ENCODE peak calls at places on chromosomes 13 and 19, in five cellular contexts. L is fibroblast of mammary gland; D is CD4-positive, alpha-beta T cell; S is progenitor cell of endocrine pancreas; K is astrocyte of the cerebellum. R is an unnamed sample.

GRCh38 chr19:18768997-18769891 is 21.9 kb downstream of the COMP start:
- DNase-seq in D (no peak), S (no peak), K (no peak), L (no peak), R (no peak)

GRCh38 chr19:48837081-48837524 is 812 bp upstream of the HSD17B14 start:
- DNase-seq in D (peak; percentile 55), K (no peak), S (peak; percentile 74), L (peak; percentile 83), R (peak; percentile 88)

GRCh38 chr19:45705115-45705514 is 12.6 kb downstream of the QPCTL start:
- DNase-seq in D (no peak), S (no peak), K (no peak), L (no peak), R (no peak)

GRCh38 chr13:67259208-67259607 is 29.1 kb upstream of the PCDH9 start:
- DNase-seq in K (no peak), S (no peak), L (no peak), D (no peak), R (no peak)

GRCh38 chr19:51002542-51003311 is 1.3 kb upstream of the KLK8 start:
- DNase-seq in L (peak; percentile 47), K (no peak), D (no peak), S (no peak), R (no peak)

GRCh38 chr13:39417643-39418042 is 185.3 kb downstream of the LHFPL6 start:
- DNase-seq in S (no peak), D (no peak), K (peak; percentile 16), L (peak; percentile 69), R (no peak)

GRCh38 chr13:33323766-33324525 is 38.4 kb upstream of the STARD13 start:
- DNase-seq in K (no peak), D (no peak), L (peak; percentile 45), S (no peak), R (no peak)

GRCh38 chr19:14871619-14872230 is 14.2 kb downstream of the OR7A17 start:
- DNase-seq in L (peak; percentile 11), D (no peak), S (no peak), K (no peak), R (no peak)

GRCh38 chr13:31910633-31911032 is 120.9 kb upstream of the FRY start:
- DNase-seq in D (no peak), K (no peak), L (no peak), S (no peak), R (no peak)

GRCh38 chr13:41145136-41145908 is 12.7 kb upstream of the KBTBD6 start:
- DNase-seq in D (no peak), K (no peak), L (peak; percentile 18), S (no peak), R (no peak)

GRCh38 chr19:45037393-45038169 is 1.3 kb upstream of the CLASRP start:
- DNase-seq in L (no peak), S (no peak), K (no peak), D (no peak), R (no peak)

GRCh38 chr13:77838271-77838670 is 80.4 kb downstream of the EDNRB start:
- DNase-seq in K (no peak), S (no peak), L (no peak), D (no peak), R (no peak)

GRCh38 chr19:38308006-38308766 is 4.1 kb downstream of the C19orf33 start:
- DNase-seq in S (no peak), D (no peak), K (no peak), L (no peak), R (no peak)

DNA sequence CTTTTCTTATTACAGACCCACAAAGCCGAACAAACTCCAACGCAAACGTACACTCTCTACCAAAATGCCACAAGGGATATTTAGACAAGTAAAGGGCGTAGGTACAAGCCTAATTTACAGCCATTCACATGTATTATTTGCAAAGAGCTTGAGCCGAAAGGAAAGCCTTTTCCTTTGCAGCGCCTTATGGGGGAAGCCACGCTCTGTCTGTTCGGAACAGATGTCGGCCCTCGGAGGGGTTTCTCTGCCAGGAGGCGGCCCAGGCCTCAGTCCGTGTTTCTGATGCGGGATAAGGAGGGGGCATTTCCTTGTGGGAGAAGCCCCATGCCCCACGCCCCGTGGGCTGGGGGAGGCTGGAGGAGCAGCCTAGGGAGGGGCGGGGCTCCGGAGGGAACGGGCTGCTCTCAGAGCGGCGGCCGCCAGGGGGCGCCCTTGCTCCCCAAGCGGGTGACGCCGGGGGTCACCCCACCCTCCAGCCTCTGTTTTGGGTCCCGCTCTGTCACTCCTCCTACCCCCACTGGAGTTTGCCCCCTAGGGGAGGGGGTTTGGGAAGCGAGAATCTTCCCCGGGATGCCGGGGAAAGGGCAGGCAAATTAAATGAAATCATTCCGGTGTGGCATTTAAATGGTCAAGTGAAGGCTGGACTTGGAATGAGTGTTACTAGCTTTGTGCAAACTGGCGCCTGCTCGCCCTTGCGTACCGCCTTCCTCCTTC is 2.9 kb downstream of the HTR2A start:
- DNase-seq in K (peak; percentile 50), L (peak; percentile 55), D (peak; percentile 52), S (peak; percentile 66), R (peak; percentile 86)
- TF ChIP-seq CTCF in K (peak; percentile 85), L (peak; percentile 69), D (peak; percentile 86), S (peak; percentile 100), R (peak; percentile 92)

GRCh38 chr13:52711277-52711676 is 28.3 kb downstream of the CNMD start:
- DNase-seq in L (no peak), K (no peak), D (no peak), S (no peak), R (no peak)

GRCh38 chr13:52701728-52702480 is 37.7 kb downstream of the CNMD start:
- DNase-seq in L (no peak), S (no peak), K (no peak), D (no peak), R (no peak)

GRCh38 chr13:52706074-52706473 is 33.5 kb downstream of the CNMD start:
- DNase-seq in L (no peak), D (no peak), S (no peak), K (no peak), R (no peak)

GRCh38 chr13:52703482-52703881 is 36.1 kb downstream of the CNMD start:
- DNase-seq in L (no peak), S (no peak), K (no peak), D (no peak), R (no peak)

DNA sequence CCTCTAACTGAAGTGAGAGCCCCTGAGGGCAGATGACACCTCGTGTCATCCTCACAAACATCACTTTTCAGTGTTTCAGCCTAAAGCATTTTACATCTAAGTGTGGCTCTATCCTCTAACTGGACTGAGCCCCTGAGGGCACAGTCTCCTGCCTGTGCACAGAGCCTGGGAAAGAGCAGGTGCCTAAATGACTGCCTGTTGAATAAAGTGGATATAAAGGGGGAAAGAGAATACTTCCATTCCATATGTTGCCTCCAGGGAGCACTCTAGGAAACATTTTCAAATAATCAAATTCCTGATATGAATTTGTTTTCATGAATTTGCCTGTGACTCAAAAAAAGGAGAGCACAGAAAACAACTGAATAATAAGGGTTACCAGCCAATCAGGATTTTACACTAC is 32.2 kb downstream of the CNMD start:
- DNase-seq in L (no peak), S (no peak), K (no peak), D (no peak), R (no peak)
- TF ChIP-seq CTCF in L (peak; percentile 10), S (no peak), K (no peak), D (no peak), R (no peak)

GRCh38 chr19:29014857-29015436 is 198.0 kb downstream of the UQCRFS1 start:
- DNase-seq in D (no peak), K (no peak), L (no peak), S (no peak), R (no peak)
- TF ChIP-seq CTCF in D (no peak), K (no peak), L (no peak), S (no peak), R (no peak)

DNA sequence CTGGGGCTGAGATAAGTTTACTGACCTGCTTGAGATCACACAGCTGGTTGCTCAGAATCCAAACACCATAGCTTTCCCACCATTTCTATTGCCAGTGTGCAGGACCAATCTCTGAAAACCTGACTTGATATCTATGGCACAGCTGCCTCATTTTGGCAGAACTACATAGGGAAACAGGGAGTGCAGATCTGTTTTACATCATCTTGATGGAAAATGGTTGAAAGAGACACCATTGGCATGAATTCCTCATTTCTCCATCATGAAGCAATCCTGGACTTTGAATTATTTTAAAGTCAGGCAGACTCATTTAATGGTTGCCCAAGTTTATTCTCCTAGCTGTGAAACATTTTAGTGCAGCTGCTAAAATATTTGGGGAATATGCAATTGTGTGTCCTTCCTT is 1628.2 kb upstream of the SLC10A2 start:
- DNase-seq in L (no peak), K (no peak), D (no peak), S (no peak), R (no peak)
- TF ChIP-seq CTCF in L (no peak), K (no peak), D (no peak), S (no peak), R (no peak)

DNA sequence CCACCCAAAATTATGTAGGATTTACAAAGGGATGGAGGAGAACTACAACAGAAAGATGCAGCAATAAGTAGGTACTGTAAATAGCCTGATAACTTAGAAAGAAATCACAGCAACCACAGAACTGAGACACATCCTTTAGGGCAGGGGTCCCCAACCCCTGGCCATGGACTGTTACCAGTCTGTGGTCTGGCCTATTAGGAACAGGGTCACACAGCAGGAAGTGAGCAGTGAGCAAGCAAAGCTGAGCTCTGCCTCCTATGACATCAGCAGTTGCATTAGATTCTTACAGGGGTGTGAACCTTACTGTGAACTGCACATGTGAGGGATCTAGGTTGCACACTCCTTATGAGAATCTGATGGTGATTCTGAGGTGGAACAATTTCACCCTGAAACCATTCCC is 997.6 kb downstream of the DIAPH3 start:
- DNase-seq in K (no peak), L (no peak), D (no peak), S (no peak), R (no peak)
- TF ChIP-seq CTCF in K (no peak), L (no peak), D (no peak), S (no peak), R (no peak)

GRCh38 chr19:34664168-34664567 is 12.8 kb downstream of the SCGB2B2 start:
- DNase-seq in L (no peak), K (no peak), S (no peak), D (no peak), R (no peak)

GRCh38 chr19:34666200-34666957 is 10.6 kb downstream of the SCGB2B2 start:
- DNase-seq in D (no peak), L (no peak), S (no peak), K (no peak), R (no peak)

GRCh38 chr19:34661357-34661756 is 15.6 kb downstream of the SCGB2B2 start:
- DNase-seq in L (no peak), D (no peak), S (no peak), K (no peak), R (no peak)

GRCh38 chr19:34664870-34665269 is 12.1 kb downstream of the SCGB2B2 start:
- DNase-seq in K (no peak), D (no peak), L (no peak), S (no peak), R (no peak)

GRCh38 chr19:34662919-34663318 is 14.0 kb downstream of the SCGB2B2 start:
- DNase-seq in D (no peak), L (peak; percentile 25), K (no peak), S (no peak), R (no peak)
- TF ChIP-seq CTCF in D (peak; percentile 63), L (peak; percentile 22), K (no peak), S (peak; percentile 35), R (peak; percentile 26)